ENCODE peak calls at places on chromosomes 7 and 10, in eight cellular contexts. M, O, S, G, E, T, R and W are unnamed samples.

GRCh38 chr10:95363303-95363912 is 72.6 kb upstream of the PDLIM1 start:
- DNase-seq in M (peak; percentile 18), O (peak; percentile 81), S (peak; percentile 84), G (peak; percentile 49), E (no peak), T (no peak), R (peak; percentile 70), W (peak; percentile 46)

GRCh38 chr7:111650456-111650999 is 88.2 kb upstream of the IMMP2L start:
- DNase-seq in M (no peak), O (no peak), S (peak; percentile 49), G (no peak), E (no peak), T (no peak), R (peak; percentile 88), W (no peak)

GRCh38 chr7:154975984-154976383 is 26.9 kb downstream of the PAXIP1 start:
- DNase-seq in M (no peak), O (no peak), S (no peak), G (no peak), E (no peak), T (no peak), R (no peak), W (no peak)

GRCh38 chr10:128296608-128297007 is 170.4 kb upstream of the MKI67 start:
- DNase-seq in M (no peak), O (no peak), S (no peak), G (no peak), E (no peak), T (no peak), R (no peak), W (no peak)

GRCh38 chr7:124532166-124532565 is 233.4 kb downstream of the GPR37 start:
- DNase-seq in M (no peak), O (no peak), S (no peak), G (no peak), E (no peak), T (no peak), R (no peak), W (no peak)

GRCh38 chr7:2288503-2288902 is 25.7 kb downstream of the SNX8 start:
- DNase-seq in M (no peak), O (no peak), S (no peak), G (no peak), E (no peak), T (no peak), R (no peak), W (no peak)

GRCh38 chr10:16626697-16627096 is 105.0 kb upstream of the C1QL3 start:
- DNase-seq in M (no peak), O (no peak), S (no peak), G (no peak), E (no peak), T (no peak), R (no peak), W (no peak)

GRCh38 chr10:1255166-1255565 is 199.0 kb downstream of the WDR37 start:
- DNase-seq in M (no peak), O (no peak), S (peak; percentile 2), G (no peak), E (no peak), T (peak; percentile 44), R (no peak), W (no peak)

GRCh38 chr10:95783741-95784140 is 27.8 kb downstream of the ENTPD1 start:
- DNase-seq in M (no peak), O (no peak), S (no peak), G (no peak), E (no peak), T (no peak), R (no peak), W (no peak)

GRCh38 chr10:89207181-89207800 is at the start of gene CH25H:
- DNase-seq in M (peak; percentile 20), O (peak; percentile 71), S (peak; percentile 81), G (peak; percentile 80), E (no peak), T (peak; percentile 89), R (peak; percentile 39), W (peak; percentile 31)

GRCh38 chr10:131746785-131747184 is 154.0 kb upstream of the PPP2R2D start:
- DNase-seq in M (no peak), O (no peak), S (no peak), G (no peak), E (no peak), T (no peak), R (peak; percentile 12), W (no peak)
- H3K27ac ChIP-seq in M (no peak overlapping the region), O (no peak overlapping the region), S (no peak overlapping the region), G (no peak overlapping the region), E (no peak overlapping the region), T (no peak overlapping the region), R (no peak overlapping the region), W (no peak overlapping the region)

DNA sequence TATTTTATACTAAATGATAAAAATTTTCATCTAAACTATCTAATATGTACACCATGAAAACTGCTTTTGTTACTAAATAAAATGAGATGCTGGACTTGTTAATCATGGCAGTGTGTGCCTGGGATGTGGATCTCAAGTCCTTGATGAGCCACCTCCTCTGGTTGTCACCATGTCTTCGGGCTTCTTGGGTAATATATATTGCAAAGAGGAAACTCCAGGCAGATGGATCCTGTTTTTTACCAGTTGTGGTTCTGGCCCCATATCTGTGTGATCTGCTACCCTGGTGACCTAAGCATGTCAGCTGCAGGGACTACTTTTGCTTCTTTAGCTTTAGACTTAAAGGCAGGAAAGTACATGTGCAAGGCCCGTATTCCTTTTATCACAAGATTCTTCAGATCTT is 46.2 kb downstream of the TMEM60 start:
- DNase-seq in M (no peak), O (no peak), S (no peak), G (no peak), E (no peak), T (no peak), R (no peak), W (no peak)
- H3K4me3 ChIP-seq in M (no peak overlapping the region), O (no peak overlapping the region), S (no peak overlapping the region), G (no peak overlapping the region), E (no peak overlapping the region), T (no peak overlapping the region), R (no peak overlapping the region), W (no peak overlapping the region)

DNA sequence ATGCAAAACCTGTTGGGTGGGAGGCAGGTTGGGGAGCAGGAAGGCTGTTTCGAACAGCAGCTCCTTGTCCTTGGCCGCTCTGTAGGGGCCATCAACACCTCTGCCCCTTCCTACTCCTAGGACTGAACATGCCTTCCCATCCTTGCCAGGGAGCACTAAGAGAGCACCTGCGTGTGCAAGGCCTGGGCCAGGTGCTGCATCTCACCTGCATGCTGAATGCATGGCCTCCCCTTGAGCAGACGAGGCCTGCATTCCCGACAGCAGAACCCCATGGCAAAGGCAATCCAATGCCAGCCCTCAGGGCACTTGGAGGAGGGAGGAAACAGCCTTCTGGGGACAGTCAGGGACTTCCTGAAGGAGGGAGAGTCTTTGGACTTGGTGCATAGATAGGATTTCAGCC is 11.0 kb downstream of the VSIR start:
- DNase-seq in M (no peak), O (no peak), S (no peak), G (no peak), E (no peak), T (no peak), R (no peak), W (no peak)
- H3K4me1 ChIP-seq in M (peaks cover 93% of the 10 kb centered on the region), O (peaks cover 9% of the 10 kb centered on the region), S (no peaks in the 10 kb centered on the region), G (peaks cover 27% of the 10 kb centered on the region), E (peaks cover 18% of the 10 kb centered on the region), T (no peaks in the 10 kb centered on the region), R (peaks cover 68% of the 10 kb centered on the region), W (peaks cover 94% of the 10 kb centered on the region)

DNA sequence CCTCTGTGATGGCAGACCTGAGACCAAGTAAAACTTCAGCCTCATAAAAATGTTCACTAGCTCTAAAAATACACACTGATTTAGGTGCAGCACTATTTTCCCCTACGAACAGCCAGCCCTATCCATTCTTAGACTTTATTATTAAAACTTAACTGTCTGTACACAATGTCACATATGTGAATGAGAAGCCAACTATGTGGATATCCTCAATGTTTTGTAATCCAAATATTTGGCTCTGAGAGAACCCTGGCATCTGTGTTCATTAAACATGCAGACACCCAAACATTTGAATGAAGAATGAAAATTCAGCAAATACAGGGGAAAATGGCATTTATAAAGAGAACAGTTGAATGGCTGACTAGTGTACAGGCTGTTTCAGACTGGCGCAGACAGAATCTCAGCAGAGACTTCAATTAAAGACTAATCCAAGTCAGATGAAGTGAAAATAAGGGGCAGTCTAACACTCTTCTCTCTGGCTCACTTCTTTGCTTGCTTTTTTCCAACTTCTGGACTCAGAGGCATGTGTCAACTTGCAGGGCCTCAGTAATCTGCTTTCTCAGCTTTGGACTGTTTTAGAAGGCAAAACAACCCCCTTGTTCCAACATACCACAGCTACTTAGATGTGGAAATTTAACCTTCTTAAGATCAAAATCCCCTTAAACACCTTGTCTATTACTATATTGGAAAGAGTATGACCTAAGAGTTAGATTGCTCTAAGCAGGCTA is 47.4 kb upstream of the FAM180A start:
- DNase-seq in M (no peak), O (no peak), S (no peak), G (no peak), E (no peak), T (no peak), R (no peak), W (no peak)
- H3K27ac ChIP-seq in M (no peak overlapping the region), O (no peak overlapping the region), S (no peak overlapping the region), G (no peak overlapping the region), E (no peak overlapping the region), T (no peak overlapping the region), R (no peak overlapping the region), W (no peak overlapping the region)

DNA sequence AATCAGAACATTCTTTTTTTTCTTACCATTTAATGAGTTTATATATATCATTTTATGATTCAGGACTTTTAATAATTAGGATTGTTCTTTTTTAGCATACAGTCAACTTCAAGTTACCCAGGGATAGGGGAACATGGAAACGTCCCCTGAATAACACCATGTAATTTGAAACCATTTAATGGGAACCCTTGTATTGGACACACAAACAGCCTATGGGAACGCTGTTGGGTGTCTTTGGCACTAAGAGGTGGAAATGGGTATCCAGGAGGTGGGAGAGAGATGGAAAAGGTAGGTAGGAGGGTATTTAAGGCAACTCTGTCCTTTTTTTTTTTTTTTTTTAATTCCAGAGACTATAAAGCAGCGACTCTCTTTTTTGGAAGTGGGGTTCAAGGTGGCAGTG is 2.6 kb downstream of the LUC7L2 start:
- DNase-seq in M (no peak), O (no peak), S (no peak), G (no peak), E (no peak), T (no peak), R (no peak), W (no peak)
- H3K4me3 ChIP-seq in M (no peak overlapping the region), O (no peak overlapping the region), S (peak overlapping the region; percentile 72), G (no peak overlapping the region), E (peak overlapping the region; percentile 64), T (no peak overlapping the region), R (no peak overlapping the region), W (no peak overlapping the region)

GRCh38 chr10:49182776-49183175 is 5.4 kb downstream of the TMEM273 start:
- DNase-seq in M (no peak), O (no peak), S (no peak), G (no peak), E (no peak), T (no peak), R (no peak), W (no peak)

GRCh38 chr10:49184642-49185111 is 3.5 kb downstream of the TMEM273 start:
- DNase-seq in M (no peak), O (no peak), S (no peak), G (no peak), E (no peak), T (peak; percentile 44), R (no peak), W (no peak)

GRCh38 chr10:49185213-49185612 is 3.0 kb downstream of the TMEM273 start:
- DNase-seq in M (no peak), O (no peak), S (no peak), G (no peak), E (no peak), T (no peak), R (no peak), W (no peak)

GRCh38 chr10:49186613-49187012 is 1.6 kb downstream of the TMEM273 start:
- DNase-seq in M (no peak), O (no peak), S (no peak), G (no peak), E (no peak), T (no peak), R (no peak), W (no peak)

GRCh38 chr10:49183596-49184542 is 4.3 kb downstream of the TMEM273 start:
- DNase-seq in M (no peak), O (peak; percentile 27), S (no peak), G (no peak), E (no peak), T (peak; percentile 51), R (no peak), W (no peak)
- H3K4me1 ChIP-seq in M (peaks cover 3% of the 10 kb centered on the region), O (peaks cover 2% of the 10 kb centered on the region), S (no peaks in the 10 kb centered on the region), G (no peaks in the 10 kb centered on the region), E (no peaks in the 10 kb centered on the region), T (no peaks in the 10 kb centered on the region), R (no peaks in the 10 kb centered on the region), W (peaks cover 48% of the 10 kb centered on the region)